ENCODE peak calls at places on chromosomes 6 and 20, in seven cellular contexts. Q is breast epithelium; D is NB4; W is left lung; V is activated CD8-positive, alpha-beta T cell treated with anti-CD3 and anti-CD28 coated beads for 36 hours; G is CD4-positive, alpha-beta T cell; H is neural crest cell. R is an unnamed sample.

GRCh38 chr6:131966443-131966842 is 15.3 kb upstream of the CCN2 start:
- DNase-seq in Q (no peak), D (peak; percentile 7), W (no peak), V (no peak), G (no peak), H (no peak), R (no peak)

GRCh38 chr6:69027861-69028260 is 392.8 kb downstream of the ADGRB3 start:
- DNase-seq in Q (no peak), D (no peak), W (no peak), V (no peak), G (no peak), H (no peak), R (no peak)

GRCh38 chr6:87702589-87702945 is 534 bp upstream of the AKIRIN2 start:
- DNase-seq in Q (no peak), D (peak; percentile 76), W (no peak), V (no peak), G (no peak), H (no peak), R (no peak)

GRCh38 chr20:18991012-18991411 is 177.4 kb downstream of the SCP2D1 start:
- DNase-seq in Q (no peak), D (no peak), W (no peak), V (no peak), G (no peak), H (no peak), R (no peak)

GRCh38 chr6:85078071-85078470 is 313.7 kb upstream of the TBX18 start:
- DNase-seq in Q (no peak), D (no peak), W (no peak), V (no peak), G (no peak), H (no peak), R (no peak)

GRCh38 chr6:27812078-27812804 is 100.0 kb downstream of the OR2B2 start:
- DNase-seq in Q (no peak), D (no peak), W (no peak), V (no peak), G (no peak), H (no peak), R (no peak)

GRCh38 chr6:105484238-105485161 is 81.6 kb upstream of the PREP start:
- DNase-seq in Q (no peak), D (peak; percentile 47), W (no peak), V (peak; percentile 12), G (no peak), H (no peak), R (no peak)

GRCh38 chr6:27251672-27252251 is 4.3 kb downstream of the PRSS16 start:
- DNase-seq in Q (peak; percentile 79), D (peak; percentile 85), W (peak; percentile 93), V (peak; percentile 86), G (peak; percentile 54), H (peak; percentile 65), R (peak; percentile 38)

GRCh38 chr20:52823303-52823702 is 148.9 kb upstream of the TSHZ2 start:
- DNase-seq in Q (no peak), D (no peak), W (no peak), V (no peak), G (no peak), H (no peak), R (no peak)

GRCh38 chr6:163392533-163392932 is 22.0 kb upstream of the QKI start:
- DNase-seq in Q (no peak), D (peak; percentile 46), W (no peak), V (no peak), G (no peak), H (no peak), R (no peak)

GRCh38 chr6:15911753-15912504 is 217.0 kb upstream of the MYLIP start:
- DNase-seq in Q (no peak), D (no peak), W (no peak), V (peak; percentile 72), G (no peak), H (no peak), R (no peak)

GRCh38 chr20:23144856-23145255 is 58.7 kb upstream of the CD93 start:
- DNase-seq in Q (no peak), D (no peak), W (no peak), V (no peak), G (no peak), H (no peak), R (no peak)

GRCh38 chr20:44613575-44613974 is 31.2 kb downstream of the PKIG start:
- DNase-seq in Q (no peak), D (no peak), W (no peak), V (no peak), G (no peak), H (no peak), R (peak; percentile 57)

GRCh38 chr6:47000842-47001241 is 41.3 kb downstream of the ADGRF1 start:
- DNase-seq in Q (peak; percentile 53), D (no peak), W (peak; percentile 61), V (no peak), G (no peak), H (no peak), R (no peak)

GRCh38 chr20:19056909-19057308 is 155.5 kb upstream of the SLC24A3 start:
- DNase-seq in Q (no peak), D (peak; percentile 19), W (no peak), V (peak; percentile 33), G (no peak), H (no peak), R (no peak)

GRCh38 chr6:159959976-159960384 is 8.9 kb upstream of the IGF2R start:
- DNase-seq in Q (no peak), D (no peak), W (no peak), V (no peak), G (no peak), H (no peak), R (no peak)

GRCh38 chr20:46179811-46180326 is 61.8 kb downstream of the CD40 start:
- DNase-seq in Q (no peak), D (no peak), W (no peak), V (no peak), G (no peak), H (no peak), R (no peak)

DNA sequence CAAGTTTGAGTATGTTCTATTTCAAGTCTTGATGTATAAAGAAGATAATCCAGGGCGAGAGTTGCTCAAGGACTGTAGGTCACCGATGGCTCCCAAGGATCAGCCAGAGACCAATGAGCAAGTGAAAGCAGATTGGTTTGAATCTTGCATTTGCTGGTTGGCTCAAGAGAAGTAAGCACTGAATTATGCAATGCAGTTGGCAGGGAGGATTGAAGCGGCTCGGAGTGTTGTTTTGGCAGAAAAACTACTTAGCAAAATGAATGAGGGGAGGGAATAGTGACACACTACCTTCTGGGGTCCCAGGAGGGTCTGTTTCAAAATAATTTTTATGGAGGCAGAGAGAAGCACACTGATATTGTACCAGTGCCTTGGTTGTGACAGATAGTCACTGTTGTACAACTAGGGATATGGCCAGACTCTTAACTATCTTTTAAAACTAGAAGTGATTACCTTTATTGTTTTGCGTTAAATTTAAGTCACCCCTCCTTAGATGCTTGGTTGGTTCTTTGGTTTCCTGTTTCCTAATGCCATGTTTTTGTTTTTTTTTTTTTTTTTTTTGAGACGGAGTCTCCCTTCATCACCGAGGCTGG is 15.7 kb downstream of the SASH1 start:
- DNase-seq in Q (peak; percentile 40), D (peak; percentile 21), W (no peak), V (no peak), G (no peak), H (no peak), R (no peak)
- TF ChIP-seq CTCF in Q (no peak), D (no peak), W (no peak), V (no peak), G (no peak), H (no peak), R (no peak)

DNA sequence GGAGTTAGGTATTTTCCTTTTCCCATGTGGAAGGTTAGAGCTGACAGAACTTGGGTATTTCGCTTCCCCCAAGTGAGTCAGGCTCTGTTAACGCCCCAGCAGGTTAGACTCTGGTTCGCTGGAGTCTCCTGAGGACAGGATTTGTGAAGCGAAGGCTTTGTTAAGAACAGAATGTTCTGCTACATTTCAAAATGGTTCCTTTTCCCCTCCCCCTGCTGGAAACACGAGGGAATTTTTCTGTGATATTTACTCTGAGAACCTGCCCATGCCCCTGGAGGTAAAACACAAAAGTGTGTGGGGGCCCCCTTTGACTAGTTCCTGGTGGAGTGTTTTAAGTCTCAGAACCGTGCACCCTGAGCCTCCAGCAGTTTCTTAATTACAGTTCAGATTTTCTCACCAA is 731.4 kb upstream of the CITED2 start:
- DNase-seq in Q (no peak), D (peak; percentile 41), W (no peak), V (no peak), G (no peak), H (peak; percentile 17), R (no peak)
- TF ChIP-seq CTCF in Q (no peak), D (no peak), W (no peak), V (no peak), G (no peak), H (peak; percentile 66), R (no peak)

GRCh38 chr20:9488063-9488462 is 26.3 kb upstream of the LAMP5 start:
- DNase-seq in Q (no peak), D (no peak), W (no peak), V (no peak), G (no peak), H (no peak), R (no peak)

GRCh38 chr20:9491324-9491723 is 23.1 kb upstream of the LAMP5 start:
- DNase-seq in Q (no peak), D (no peak), W (no peak), V (no peak), G (no peak), H (no peak), R (no peak)

GRCh38 chr20:9493818-9494217 is 20.6 kb upstream of the LAMP5 start:
- DNase-seq in Q (no peak), D (no peak), W (no peak), V (no peak), G (no peak), H (no peak), R (no peak)

GRCh38 chr20:9492067-9492466 is 22.3 kb upstream of the LAMP5 start:
- DNase-seq in Q (no peak), D (no peak), W (no peak), V (no peak), G (no peak), H (no peak), R (no peak)

GRCh38 chr20:9490171-9490570 is 24.2 kb upstream of the LAMP5 start:
- DNase-seq in Q (no peak), D (no peak), W (no peak), V (no peak), G (no peak), H (no peak), R (no peak)
- TF ChIP-seq CTCF in Q (no peak), D (no peak), W (no peak), V (no peak), G (no peak), H (no peak), R (no peak)

DNA sequence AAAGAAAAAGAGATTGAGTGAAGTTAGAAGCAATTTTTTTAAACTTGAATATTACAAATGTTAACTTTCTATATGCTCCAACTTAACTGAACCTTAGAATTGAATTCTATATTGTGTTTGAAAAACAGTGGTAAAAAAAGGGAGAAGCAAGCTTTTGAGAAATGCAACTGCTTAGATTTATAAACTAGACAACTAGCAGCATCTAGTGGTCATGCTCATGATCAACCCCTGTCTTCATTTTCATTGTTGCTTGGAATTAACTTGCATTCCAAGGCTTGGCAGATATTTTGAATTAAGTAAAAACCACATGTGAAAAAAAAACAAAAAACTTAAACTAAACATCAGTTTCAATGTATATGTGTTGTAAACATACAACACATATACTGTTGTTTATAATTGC is 113.1 kb downstream of the C6orf58 start:
- DNase-seq in Q (no peak), D (peak; percentile 14), W (no peak), V (no peak), G (no peak), H (no peak), R (no peak)
- TF ChIP-seq CTCF in Q (no peak), D (peak; percentile 43), W (no peak), V (no peak), G (no peak), H (peak; percentile 67), R (no peak)